ENCODE peak calls at places on chromosomes 13 and 19, in five cellular contexts. D is KG1; Q is effector CD4-positive, alpha-beta T cell; L is Calu3; A is neural crest cell. F is an unnamed sample.
A peak's percentile ranks its signal among the peaks of the same experiment; 100 is the strongest.

GRCh38 chr13:114029866-114030625 is 56.2 kb upstream of the C13orf46 start:
- DNase-seq in D (no peak), A (no peak), Q (no peak), L (no peak), F (peak; percentile 83)

GRCh38 chr19:48283908-48284307 is 14.0 kb downstream of the ZNF114 start:
- DNase-seq in D (no peak), L (no peak), A (no peak), Q (no peak), F (no peak)

GRCh38 chr19:48770734-48771472 is 15.6 kb downstream of the FGF21 start:
- DNase-seq in L (no peak), D (no peak), Q (no peak), A (no peak), F (peak; percentile 58)

GRCh38 chr19:19649580-19649995 is 6.1 kb upstream of the GMIP start:
- DNase-seq in L (no peak), D (no peak), A (no peak), Q (no peak), F (peak; percentile 41)

GRCh38 chr19:13122275-13122878 is 4.3 kb downstream of the NACC1 start:
- DNase-seq in A (no peak), Q (no peak), D (no peak), L (no peak), F (no peak)

GRCh38 chr19:43651758-43652545 is 12.3 kb upstream of the CADM4 start:
- DNase-seq in A (peak; percentile 67), D (peak; percentile 45), Q (no peak), L (peak; percentile 79), F (peak; percentile 84)

GRCh38 chr13:21060063-21060826 is 1.1 kb downstream of the LATS2 start:
- DNase-seq in A (peak; percentile 32), D (no peak), L (peak; percentile 24), Q (no peak), F (peak; percentile 74)

GRCh38 chr19:13149628-13150186 is 468 bp downstream of the STX10 start:
- DNase-seq in A (peak; percentile 36), D (no peak), L (no peak), Q (peak; percentile 9), F (no peak)

GRCh38 chr19:21321134-21321533 is 8.1 kb downstream of the ZNF708 start:
- DNase-seq in L (no peak), A (no peak), Q (no peak), D (no peak), F (no peak)